ENCODE peak calls at places on chromosomes 6 and 20, in five cellular contexts. One of them, this sample, is unnamed.

GRCh38 chr6:137892271-137892708 is 25.2 kb downstream of the TNFAIP3 start:
- DNase-seq in H9: no peak
- DNase-seq in trophoblast cell: peak
- DNase-seq in IMR-90: peak
- DNase-seq in mesenchymal stem cell: peak
- DNase-seq in this sample: no peak

GRCh38 chr6:157491571-157492232 is 110.7 kb downstream of the ZDHHC14 start:
- DNase-seq in IMR-90: no peak
- DNase-seq in mesenchymal stem cell: no peak
- DNase-seq in trophoblast cell: no peak
- DNase-seq in H9: no peak
- DNase-seq in this sample: no peak

GRCh38 chr6:117483645-117484016 is 1.2 kb downstream of the DCBLD1 start:
- DNase-seq in trophoblast cell: peak
- DNase-seq in mesenchymal stem cell: peak
- DNase-seq in H9: no peak
- DNase-seq in IMR-90: peak
- DNase-seq in this sample: no peak

GRCh38 chr6:3405679-3406078 is 51.2 kb downstream of the SLC22A23 start:
- DNase-seq in trophoblast cell: no peak
- DNase-seq in IMR-90: peak
- DNase-seq in H9: no peak
- DNase-seq in mesenchymal stem cell: peak
- DNase-seq in this sample: no peak

GRCh38 chr6:56528412-56528841 is 114.3 kb downstream of the DST start:
- DNase-seq in H9: no peak
- DNase-seq in trophoblast cell: peak
- DNase-seq in IMR-90: peak
- DNase-seq in mesenchymal stem cell: peak
- DNase-seq in this sample: no peak

GRCh38 chr6:134802426-134803058 is 147.4 kb downstream of the ALDH8A1 start:
- DNase-seq in IMR-90: peak
- DNase-seq in H9: no peak
- DNase-seq in mesenchymal stem cell: peak
- DNase-seq in trophoblast cell: peak
- DNase-seq in this sample: no peak

GRCh38 chr20:32623667-32624157 is 38.6 kb upstream of the NOL4L start:
- DNase-seq in trophoblast cell: no peak
- DNase-seq in H9: peak
- DNase-seq in mesenchymal stem cell: no peak
- DNase-seq in IMR-90: no peak
- DNase-seq in this sample: no peak

GRCh38 chr6:22828179-22829062 is 259.1 kb downstream of the HDGFL1 start:
- DNase-seq in H9: peak
- DNase-seq in trophoblast cell: peak
- DNase-seq in IMR-90: peak
- DNase-seq in mesenchymal stem cell: peak
- DNase-seq in this sample: peak

GRCh38 chr6:19864285-19864684 is 27.1 kb downstream of the ID4 start:
- DNase-seq in IMR-90: no peak
- DNase-seq in H9: no peak
- DNase-seq in trophoblast cell: no peak
- DNase-seq in mesenchymal stem cell: no peak
- DNase-seq in this sample: no peak

GRCh38 chr6:15389079-15389758 is 143.3 kb downstream of the JARID2 start:
- DNase-seq in trophoblast cell: no peak
- DNase-seq in mesenchymal stem cell: peak
- DNase-seq in H9: no peak
- DNase-seq in IMR-90: peak
- DNase-seq in this sample: no peak

GRCh38 chr6:147205690-147206600 is 1.7 kb downstream of the STXBP5 start:
- DNase-seq in H9: no peak
- DNase-seq in trophoblast cell: peak
- DNase-seq in mesenchymal stem cell: peak
- DNase-seq in IMR-90: peak
- DNase-seq in this sample: no peak

GRCh38 chr20:43911066-43911465 is 3.6 kb upstream of the TOX2 start:
- DNase-seq in mesenchymal stem cell: peak
- DNase-seq in trophoblast cell: no peak
- DNase-seq in H9: no peak
- DNase-seq in IMR-90: peak
- DNase-seq in this sample: no peak

GRCh38 chr6:3568396-3569082 is 111.7 kb upstream of the SLC22A23 start:
- DNase-seq in H9: no peak
- DNase-seq in IMR-90: peak
- DNase-seq in mesenchymal stem cell: no peak
- DNase-seq in trophoblast cell: peak
- DNase-seq in this sample: no peak

GRCh38 chr20:46388945-46389344 is 17.5 kb downstream of the ELMO2 start:
- DNase-seq in IMR-90: no peak
- DNase-seq in mesenchymal stem cell: no peak
- DNase-seq in H9: no peak
- DNase-seq in trophoblast cell: no peak
- DNase-seq in this sample: no peak

GRCh38 chr6:85865665-85866372 is 223.1 kb upstream of the SYNCRIP start:
- DNase-seq in mesenchymal stem cell: peak
- DNase-seq in H9: no peak
- DNase-seq in trophoblast cell: peak
- DNase-seq in IMR-90: peak
- DNase-seq in this sample: no peak

GRCh38 chr6:53630533-53631269 is 34.9 kb downstream of the KLHL31 start:
- DNase-seq in trophoblast cell: no peak
- DNase-seq in IMR-90: no peak
- DNase-seq in mesenchymal stem cell: no peak
- DNase-seq in H9: no peak
- DNase-seq in this sample: no peak

GRCh38 chr6:51844391-51844735 is 243.1 kb downstream of the PKHD1 start:
- DNase-seq in trophoblast cell: no peak
- DNase-seq in H9: no peak
- DNase-seq in IMR-90: no peak
- DNase-seq in mesenchymal stem cell: no peak
- DNase-seq in this sample: no peak

GRCh38 chr6:125949069-125949468 is 7.5 kb upstream of the HINT3 start:
- DNase-seq in trophoblast cell: no peak
- DNase-seq in IMR-90: no peak
- DNase-seq in mesenchymal stem cell: no peak
- DNase-seq in H9: no peak
- DNase-seq in this sample: no peak

DNA sequence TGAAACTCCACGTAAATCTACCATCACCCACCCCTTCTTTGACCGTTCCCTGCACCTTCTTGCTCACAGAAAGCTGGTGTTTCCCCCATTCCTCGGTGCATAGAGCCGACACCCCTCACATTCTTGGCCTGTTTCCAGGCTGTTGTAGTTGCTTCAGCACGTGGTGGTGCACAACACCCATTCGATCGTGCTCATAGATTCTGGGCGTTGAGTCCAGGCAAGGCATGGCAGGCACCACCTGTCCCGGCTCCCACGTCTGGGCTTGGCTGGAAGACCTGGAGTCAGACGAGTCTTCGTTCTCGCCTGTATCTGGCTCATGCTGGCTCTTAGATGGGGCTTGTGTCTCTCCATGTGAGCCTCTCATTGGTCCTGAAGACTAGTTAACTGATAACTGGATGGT is 100.6 kb downstream of the FAM120B start:
- DNase-seq in trophoblast cell: no peak
- DNase-seq in H9: no peak
- DNase-seq in IMR-90: no peak
- DNase-seq in mesenchymal stem cell: no peak
- DNase-seq in this sample: no peak
- H4K91ac ChIP-seq in trophoblast cell: no peak
- H4K91ac ChIP-seq in H9: no peak
- H4K91ac ChIP-seq in IMR-90: peak
- H4K91ac ChIP-seq in mesenchymal stem cell: no peak
- H4K91ac ChIP-seq in this sample: no peak

DNA sequence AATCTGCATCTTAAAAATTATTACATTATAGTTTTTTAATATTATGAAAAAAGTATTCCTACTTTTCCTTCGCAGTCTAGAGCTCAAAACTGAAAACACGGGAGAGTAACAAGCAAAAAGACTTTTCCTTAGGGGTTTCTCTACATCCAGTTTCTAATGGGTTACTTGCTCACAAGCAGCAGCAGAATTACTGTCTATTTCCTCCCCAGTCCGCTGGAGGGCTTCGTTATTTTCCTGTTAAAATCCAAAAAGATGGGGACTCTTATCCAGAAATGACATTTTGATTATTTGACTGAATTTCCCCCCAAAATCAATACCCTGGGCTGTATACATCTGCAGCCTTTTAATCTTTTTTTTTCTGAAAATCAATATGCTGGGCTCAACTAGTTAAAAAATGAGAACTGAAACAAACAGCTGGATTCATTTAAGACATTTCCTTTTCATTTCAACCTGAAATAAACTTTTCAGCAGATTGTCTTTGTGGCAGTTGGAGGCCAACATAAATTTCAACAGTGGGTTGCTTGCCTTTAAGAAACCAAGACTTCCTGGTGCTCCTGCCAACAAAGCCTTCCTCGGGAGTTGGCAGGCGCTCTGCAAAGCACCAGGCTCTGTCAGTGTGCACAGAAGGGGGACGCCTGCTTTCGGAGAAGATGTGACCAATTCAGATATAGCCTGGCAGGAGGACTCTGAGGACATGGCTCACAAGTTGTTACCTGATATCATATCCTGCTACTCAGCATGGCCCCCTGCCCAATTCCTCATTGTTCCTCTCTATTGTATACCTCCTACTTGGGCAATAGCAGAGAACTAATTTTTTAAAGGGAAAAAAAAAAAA is 204.7 kb upstream of the ARG1 start:
- DNase-seq in mesenchymal stem cell: no peak
- DNase-seq in IMR-90: no peak
- DNase-seq in H9: no peak
- DNase-seq in trophoblast cell: no peak
- DNase-seq in this sample: no peak
- H4K91ac ChIP-seq in mesenchymal stem cell: no peak
- H4K91ac ChIP-seq in IMR-90: no peak
- H4K91ac ChIP-seq in H9: no peak
- H4K91ac ChIP-seq in trophoblast cell: no peak
- H4K91ac ChIP-seq in this sample: no peak

DNA sequence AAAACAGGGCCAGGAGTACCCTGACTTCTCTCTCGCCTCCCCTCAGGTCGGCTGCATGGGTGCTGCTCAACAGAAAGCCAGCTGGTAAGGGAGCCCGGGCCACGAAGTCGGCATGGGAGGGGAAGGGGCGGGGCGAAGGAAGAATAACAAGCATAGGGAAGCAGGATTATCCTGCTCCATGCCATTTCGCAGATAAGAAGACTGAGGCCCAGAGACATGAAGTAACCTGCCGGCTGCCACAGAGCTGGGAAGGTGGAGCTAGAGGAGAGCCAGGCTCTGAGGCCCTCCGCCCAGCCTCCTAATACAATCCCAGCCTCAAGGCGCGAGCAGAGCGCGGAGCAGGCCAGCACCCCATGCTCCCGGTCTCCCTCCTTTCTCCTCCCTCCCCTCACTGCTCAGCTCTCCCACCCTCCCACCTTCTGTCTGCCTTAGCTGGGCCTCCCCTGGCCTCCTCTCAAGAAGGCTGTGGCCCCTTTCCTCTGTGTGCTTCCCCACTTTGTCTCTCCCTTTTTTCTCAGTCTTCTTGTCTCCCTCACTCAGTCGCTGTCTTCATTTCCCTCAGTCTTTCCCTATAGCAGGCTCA is 13.2 kb upstream of the HMGA1 start:
- DNase-seq in IMR-90: no peak
- DNase-seq in H9: no peak
- DNase-seq in mesenchymal stem cell: no peak
- DNase-seq in trophoblast cell: peak
- DNase-seq in this sample: no peak
- H4K91ac ChIP-seq in IMR-90: peak
- H4K91ac ChIP-seq in H9: no peak
- H4K91ac ChIP-seq in mesenchymal stem cell: peak
- H4K91ac ChIP-seq in trophoblast cell: peak
- H4K91ac ChIP-seq in this sample: no peak

GRCh38 chr20:20367681-20368413 is at the start of gene INSM1:
- DNase-seq in H9: peak
- DNase-seq in IMR-90: no peak
- DNase-seq in trophoblast cell: no peak
- DNase-seq in mesenchymal stem cell: no peak
- DNase-seq in this sample: peak
- H4K91ac ChIP-seq in H9: no peak
- H4K91ac ChIP-seq in IMR-90: no peak
- H4K91ac ChIP-seq in trophoblast cell: no peak
- H4K91ac ChIP-seq in mesenchymal stem cell: no peak
- H4K91ac ChIP-seq in this sample: no peak

DNA sequence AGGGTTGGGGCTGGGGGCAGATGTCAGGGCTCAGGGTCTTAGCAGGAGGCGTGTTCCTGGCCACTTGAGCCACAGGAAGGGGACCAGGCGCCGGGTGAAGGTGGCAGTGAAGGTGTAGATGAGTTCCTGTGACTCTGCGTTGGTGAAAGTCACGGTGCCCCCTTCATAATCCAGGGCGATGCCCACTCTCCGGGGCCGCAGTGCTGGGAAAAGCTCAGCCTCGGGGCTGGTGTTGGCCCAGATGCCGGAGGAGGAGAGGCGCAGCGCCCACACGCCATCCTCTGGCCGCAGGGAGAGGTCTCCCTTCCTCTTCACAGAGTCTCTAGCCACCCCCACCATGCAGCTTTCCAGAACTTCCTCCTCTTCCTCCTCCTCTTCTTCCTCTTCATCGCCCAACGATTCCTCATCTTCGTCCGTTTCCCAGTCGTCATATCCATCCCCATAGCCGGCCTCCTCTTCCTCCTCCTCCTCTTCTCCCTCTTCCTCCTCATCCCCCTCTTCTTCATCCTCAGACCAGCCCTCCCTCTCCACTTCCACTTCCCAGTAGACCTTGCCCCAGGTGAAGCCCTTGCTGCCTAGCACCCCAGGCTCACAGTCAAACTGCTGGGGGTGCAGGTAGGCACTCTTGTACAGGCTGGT is 22.6 kb downstream of the TRIM15 start:
- DNase-seq in IMR-90: no peak
- DNase-seq in mesenchymal stem cell: no peak
- DNase-seq in H9: no peak
- DNase-seq in trophoblast cell: no peak
- DNase-seq in this sample: no peak
- H4K91ac ChIP-seq in IMR-90: no peak
- H4K91ac ChIP-seq in mesenchymal stem cell: no peak
- H4K91ac ChIP-seq in H9: no peak
- H4K91ac ChIP-seq in trophoblast cell: no peak
- H4K91ac ChIP-seq in this sample: no peak

DNA sequence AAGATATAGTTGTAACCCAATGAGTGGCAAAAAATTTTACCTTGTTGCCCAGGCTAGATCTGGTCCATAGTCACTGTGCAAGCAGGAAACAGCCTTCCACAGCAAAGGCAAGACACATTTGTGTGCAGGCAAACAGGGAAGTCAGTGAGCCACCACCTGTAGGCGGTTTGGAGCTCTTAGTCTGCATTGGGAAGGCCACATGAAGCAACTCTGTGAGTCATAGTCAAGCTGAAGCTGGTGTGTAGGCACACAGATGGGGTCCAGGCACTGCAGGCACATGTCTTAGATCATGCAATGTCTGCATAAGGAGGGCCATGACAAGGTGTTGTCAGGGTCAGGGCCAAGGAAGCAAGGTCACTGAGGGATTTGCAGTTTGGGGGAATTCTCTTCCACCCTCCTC is 543.2 kb upstream of the EPHA7 start:
- DNase-seq in mesenchymal stem cell: no peak
- DNase-seq in H9: no peak
- DNase-seq in IMR-90: no peak
- DNase-seq in trophoblast cell: no peak
- DNase-seq in this sample: no peak
- H4K91ac ChIP-seq in mesenchymal stem cell: no peak
- H4K91ac ChIP-seq in H9: no peak
- H4K91ac ChIP-seq in IMR-90: no peak
- H4K91ac ChIP-seq in trophoblast cell: no peak
- H4K91ac ChIP-seq in this sample: no peak